ENCODE peak calls at places on chromosome 11, in eight cellular contexts. B, X, T, F, I, P, O and D are unnamed samples.
A peak's percentile ranks its signal among the peaks of the same experiment; 100 is the strongest.

GRCh38 chr11:120501976-120502755 is 9.4 kb upstream of the GRIK4 start:
- DNase-seq in O (no peak), I (no peak), P (no peak), T (no peak), B (no peak), X (no peak), F (no peak), D (no peak)

GRCh38 chr11:35553831-35554230 is 28.4 kb upstream of the PAMR1 start:
- DNase-seq in F (no peak), T (no peak), O (no peak), X (no peak), P (no peak), I (no peak), B (peak; percentile 51), D (peak; percentile 50)

GRCh38 chr11:31958086-31958735 is 132.7 kb upstream of the RCN1 start:
- DNase-seq in I (peak; percentile 38), T (peak; percentile 54), B (no peak), X (peak; percentile 27), P (peak; percentile 61), F (no peak), O (no peak), D (peak; percentile 78)

GRCh38 chr11:15764948-15765347 is 591.4 kb downstream of the SOX6 start:
- DNase-seq in I (no peak), T (no peak), F (no peak), B (no peak), X (no peak), O (no peak), P (no peak), D (no peak)

GRCh38 chr11:48154162-48154561 is 62.4 kb upstream of the OR4B1 start:
- DNase-seq in O (no peak), T (no peak), I (no peak), F (no peak), B (no peak), X (no peak), P (no peak), D (peak; percentile 24)

GRCh38 chr11:34161812-34162506 is 56.5 kb downstream of the NAT10 start:
- DNase-seq in F (no peak), O (no peak), X (no peak), B (no peak), T (no peak), P (no peak), I (no peak), D (no peak)

GRCh38 chr11:126113515-126113957 is 50.9 kb upstream of the CDON start:
- DNase-seq in P (no peak), X (peak; percentile 51), O (peak; percentile 69), T (no peak), B (no peak), I (peak; percentile 89), F (peak; percentile 87), D (peak; percentile 80)

GRCh38 chr11:115201121-115201792 is 303.0 kb downstream of the CADM1 start:
- DNase-seq in F (no peak), T (no peak), I (peak; percentile 29), P (no peak), B (no peak), O (no peak), X (no peak), D (peak; percentile 11)

GRCh38 chr11:1199689-1200610 is 22.9 kb upstream of the MUC5B start:
- DNase-seq in F (no peak), P (no peak), B (no peak), T (no peak), I (no peak), O (peak; percentile 65), X (no peak), D (peak; percentile 13)

GRCh38 chr11:104573431-104573830 is 324.8 kb downstream of the CASP12 start:
- DNase-seq in B (peak; percentile 26), O (peak; percentile 5), X (no peak), I (no peak), T (no peak), P (no peak), F (no peak), D (peak; percentile 5)